ENCODE peak calls at places on chromosome 7, in six cellular contexts. K, F, B, A, L and I are unnamed samples.

GRCh38 chr7:7862393-7862792 is 106.2 kb upstream of the GLCCI1 start:
- DNase-seq in B (no peak), L (no peak), A (no peak), K (no peak), F (no peak), I (peak)

GRCh38 chr7:90345548-90346319 is 782 bp upstream of the GTPBP10 start:
- DNase-seq in L (peak), F (no peak), B (no peak), A (peak), K (peak), I (peak)

GRCh38 chr7:35849954-35850353 is 49.1 kb downstream of the SEPTIN7 start:
- DNase-seq in A (no peak), B (no peak), K (no peak), F (no peak), L (no peak), I (no peak)

GRCh38 chr7:98285132-98286092 is 3.9 kb downstream of the BRI3 start:
- DNase-seq in F (peak), K (no peak), L (no peak), B (no peak), A (no peak), I (no peak)

GRCh38 chr7:4204530-4205165 is 477.4 kb upstream of the FOXK1 start:
- DNase-seq in F (no peak), L (no peak), A (no peak), B (no peak), K (peak), I (no peak)

GRCh38 chr7:7773334-7774308 is 55.2 kb upstream of the RPA3 start:
- DNase-seq in K (no peak), A (no peak), L (no peak), B (no peak), F (no peak), I (no peak)

GRCh38 chr7:116953372-116953726 is at the start of gene ST7:
- DNase-seq in K (peak), L (peak), A (no peak), B (peak), F (peak), I (no peak)

GRCh38 chr7:151774951-151775350 is 102.0 kb downstream of the PRKAG2 start:
- DNase-seq in B (no peak), L (no peak), K (no peak), A (no peak), F (no peak), I (no peak)

GRCh38 chr7:46747222-46747621 is 826.1 kb upstream of the IGFBP3 start:
- DNase-seq in B (no peak), L (no peak), K (no peak), A (no peak), F (no peak), I (peak)

GRCh38 chr7:6639627-6640026 is 2.5 kb downstream of the ZNF316 start:
- DNase-seq in F (no peak), K (no peak), L (no peak), A (no peak), B (no peak), I (no peak)

GRCh38 chr7:34299066-34299465 is 359.0 kb upstream of the NPSR1 start:
- DNase-seq in K (no peak), A (no peak), F (no peak), B (no peak), L (peak), I (no peak)

GRCh38 chr7:132269718-132270117 is 306.6 kb downstream of the PLXNA4 start:
- DNase-seq in B (no peak), K (no peak), A (no peak), L (no peak), F (no peak), I (no peak)

GRCh38 chr7:43450894-43451293 is 132.0 kb upstream of the STK17A start:
- DNase-seq in B (no peak), L (no peak), F (no peak), K (no peak), A (no peak), I (no peak)

GRCh38 chr7:43458330-43458729 is 124.6 kb upstream of the STK17A start:
- DNase-seq in A (no peak), F (no peak), B (no peak), L (no peak), K (no peak), I (no peak)

GRCh38 chr7:43456200-43456599 is 126.7 kb upstream of the STK17A start:
- DNase-seq in L (no peak), B (no peak), K (no peak), F (no peak), A (peak), I (no peak)

GRCh38 chr7:43458746-43459337 is 124.1 kb upstream of the STK17A start:
- DNase-seq in B (no peak), K (no peak), F (no peak), A (no peak), L (no peak), I (no peak)

DNA sequence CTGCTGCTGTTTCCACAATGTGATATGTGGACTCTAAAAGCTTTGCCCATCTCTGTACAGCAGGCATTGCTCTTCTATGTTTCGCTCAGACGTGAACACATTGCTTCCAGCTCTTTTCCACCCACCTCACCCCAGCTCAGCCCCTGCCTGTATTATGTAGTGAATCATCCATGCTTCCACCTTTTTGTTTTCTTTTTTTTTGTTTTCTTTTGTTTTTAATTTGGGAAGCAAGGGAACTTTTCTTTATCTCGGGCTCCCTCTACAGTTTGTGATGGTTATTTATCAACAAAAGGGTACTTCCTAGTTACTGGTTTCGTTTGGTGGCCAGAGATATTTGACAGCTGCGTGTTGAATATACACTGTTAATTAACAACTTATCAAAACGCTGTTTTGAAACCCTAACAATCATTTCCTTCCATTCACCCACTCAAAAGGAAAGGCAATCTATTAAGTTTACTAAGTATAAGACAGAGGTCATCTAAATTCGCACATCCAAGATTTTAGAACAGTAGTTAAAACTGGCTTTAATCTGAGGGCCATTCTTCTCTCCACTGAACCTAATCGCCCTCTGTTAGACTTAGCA is 127.9 kb upstream of the STK17A start:
- DNase-seq in B (no peak), F (no peak), K (peak), L (peak), A (peak), I (peak)
- TF ChIP-seq CTCF in B (peak), F (no peak), K (peak), L (peak), A (peak), I (peak)

GRCh38 chr7:135205850-135206249 is 5.5 kb downstream of the WDR91 start:
- DNase-seq in K (no peak), A (no peak), B (no peak), F (no peak), L (no peak), I (no peak)

GRCh38 chr7:135208417-135208793 is 2.9 kb downstream of the WDR91 start:
- DNase-seq in F (no peak), A (peak), L (no peak), B (no peak), K (no peak), I (no peak)

GRCh38 chr7:135206887-135207738 is 4.2 kb downstream of the WDR91 start:
- DNase-seq in B (no peak), L (no peak), F (no peak), K (no peak), A (no peak), I (no peak)

GRCh38 chr7:135209225-135209834 is 2.0 kb downstream of the WDR91 start:
- DNase-seq in B (no peak), L (no peak), K (no peak), F (no peak), A (no peak), I (no peak)

GRCh38 chr7:135207739-135208416 is 3.4 kb downstream of the WDR91 start:
- DNase-seq in L (no peak), K (no peak), A (no peak), B (no peak), F (no peak), I (peak)
- H3K4me3 ChIP-seq in L (no peak), K (no peak), A (no peak), B (no peak), F (no peak), I (peak)

DNA sequence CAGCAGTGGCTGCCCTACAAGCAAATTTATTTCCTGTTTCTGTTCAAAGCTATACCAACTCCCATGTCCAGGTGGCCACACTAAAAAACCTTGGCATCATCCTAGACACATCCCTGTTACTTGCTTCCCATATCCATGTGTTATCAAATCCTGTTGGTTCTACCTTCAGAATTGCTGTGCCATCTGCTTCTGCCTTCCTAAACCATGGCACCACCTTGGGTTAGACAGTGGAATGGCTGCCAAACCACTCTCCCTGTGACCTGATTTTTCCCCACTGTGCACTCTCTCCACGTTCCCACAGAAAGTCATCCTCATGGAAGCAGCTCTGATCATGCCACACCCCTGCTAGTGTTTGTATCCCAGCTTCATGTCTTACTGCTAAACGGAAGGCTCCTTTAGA is 697.6 kb upstream of the GALNT17 start:
- DNase-seq in A (no peak), K (no peak), L (no peak), F (no peak), B (no peak), I (no peak)
- TF ChIP-seq CTCF in A (no peak), K (no peak), L (no peak), F (no peak), B (no peak), I (peak)

GRCh38 chr7:141073173-141073640 is 657 bp upstream of the TMEM178B start:
- DNase-seq in L (peak), B (no peak), K (peak), A (no peak), F (peak), I (no peak)

GRCh38 chr7:141074162-141074989 is 512 bp downstream of the TMEM178B start:
- DNase-seq in L (peak), A (no peak), B (no peak), F (peak), K (peak), I (no peak)

GRCh38 chr7:141076377-141076776 is 2.5 kb downstream of the TMEM178B start:
- DNase-seq in B (no peak), K (no peak), F (no peak), L (peak), A (no peak), I (no peak)

GRCh38 chr7:141073641-141074161 is at the start of gene TMEM178B:
- DNase-seq in F (no peak), L (no peak), K (no peak), A (no peak), B (no peak), I (no peak)

GRCh38 chr7:141074997-141075396 is 1.1 kb downstream of the TMEM178B start:
- DNase-seq in B (no peak), F (no peak), A (no peak), L (no peak), K (no peak), I (no peak)
- H3K4me3 ChIP-seq in B (no peak), F (peak), A (no peak), L (no peak), K (no peak), I (peak)

DNA sequence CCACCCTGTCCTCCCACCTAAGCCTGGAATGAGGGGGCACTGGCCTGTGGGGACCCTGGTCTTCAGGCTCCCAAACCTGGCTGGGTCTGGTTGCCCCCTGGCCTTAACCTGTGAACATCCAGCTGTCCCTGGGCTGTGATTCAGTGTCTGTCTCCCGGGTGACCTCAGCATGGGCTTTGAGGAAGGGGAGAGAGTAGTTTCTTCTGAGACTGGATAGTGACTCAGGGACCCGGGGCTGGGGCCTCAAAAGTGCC is 251 bp upstream of the CLDN4 start:
- DNase-seq in F (no peak), A (no peak), L (no peak), K (no peak), B (no peak), I (no peak)
- TF ChIP-seq CTCF in F (no peak), A (no peak), L (no peak), K (no peak), B (no peak), I (no peak)

GRCh38 chr7:27187702-27188665 is 3.0 kb upstream of the HOXA11 start:
- DNase-seq in B (no peak), F (peak), L (no peak), K (no peak), A (no peak), I (no peak)
- H3K4me3 ChIP-seq in B (no peak), F (peak), L (no peak), K (peak), A (no peak), I (peak)